ENCODE peak calls at places on chromosomes 4 and X, in eight cellular contexts. Y, Q, I, V, H, U, W and A are unnamed samples.

GRCh38 chr4:16764622-16765021 is 133.8 kb downstream of the LDB2 start:
- DNase-seq in Y (no peak), Q (peak), I (no peak), V (peak), H (no peak), U (no peak), W (no peak), A (no peak)

GRCh38 chrX:122238801-122239200 is 945.3 kb upstream of the GRIA3 start:
- DNase-seq in Y (no peak), Q (no peak), I (no peak), V (no peak), H (no peak), U (no peak), W (peak), A (no peak)

GRCh38 chrX:138917781-138918180 is 206.3 kb upstream of the FGF13 start:
- DNase-seq in Y (no peak), Q (peak), I (no peak), V (no peak), H (no peak), U (no peak), W (no peak), A (no peak)

GRCh38 chr4:156751486-156751885 is 220.1 kb downstream of the PDGFC start:
- DNase-seq in Y (no peak), Q (peak), I (no peak), V (no peak), H (no peak), U (no peak), W (no peak), A (no peak)

GRCh38 chrX:53196678-53197077 is 28.3 kb downstream of the KDM5C start:
- DNase-seq in Y (no peak), Q (no peak), I (no peak), V (no peak), H (no peak), U (no peak), W (no peak), A (no peak)

GRCh38 chr4:154231796-154232478 is 259.7 kb downstream of the DCHS2 start:
- DNase-seq in Y (no peak), Q (no peak), I (no peak), V (no peak), H (no peak), U (no peak), W (no peak), A (no peak)

GRCh38 chr4:139833131-139833930 is 167.7 kb downstream of the MGST2 start:
- DNase-seq in Y (no peak), Q (no peak), I (no peak), V (no peak), H (no peak), U (no peak), W (no peak), A (no peak)

GRCh38 chrX:1946974-1947373 is 332.1 kb downstream of the ASMT start:
- DNase-seq in Y (no peak), Q (no peak), I (no peak), V (no peak), H (no peak), U (no peak), W (peak), A (no peak)

GRCh38 chrX:6052111-6052745 is 176.4 kb downstream of the NLGN4X start:
- DNase-seq in Y (no peak), Q (no peak), I (no peak), V (no peak), H (no peak), U (no peak), W (no peak), A (no peak)

GRCh38 chr4:86302242-86302641 is 57.6 kb downstream of the MAPK10 start:
- DNase-seq in Y (no peak), Q (peak), I (no peak), V (no peak), H (peak), U (no peak), W (peak), A (no peak)

GRCh38 chr4:86362510-86362909 is 2.7 kb upstream of the MAPK10 start:
- DNase-seq in Y (no peak), Q (no peak), I (no peak), V (no peak), H (no peak), U (no peak), W (no peak), A (no peak)

GRCh38 chrX:26845051-26845450 is 618.1 kb downstream of the PPP4R3C start:
- DNase-seq in Y (no peak), Q (no peak), I (no peak), V (no peak), H (no peak), U (no peak), W (no peak), A (no peak)

GRCh38 chr4:5112333-5112732 is 61.1 kb downstream of the STK32B start:
- DNase-seq in Y (no peak), Q (no peak), I (no peak), V (no peak), H (no peak), U (no peak), W (no peak), A (no peak)

GRCh38 chr4:63090641-63091040 is 1318.6 kb downstream of the TECRL start:
- DNase-seq in Y (no peak), Q (no peak), I (no peak), V (no peak), H (no peak), U (no peak), W (no peak), A (no peak)

GRCh38 chrX:71365876-71366673 is at the start of gene TAF1:
- DNase-seq in Y (peak), Q (peak), I (peak), V (peak), H (peak), U (peak), W (peak), A (peak)
- TF ChIP-seq POLR2A in Y (peak), Q (peak), I (peak), V (peak), H (peak), U (no peak), W (peak), A (peak)

GRCh38 chr4:99321241-99322191 is at the start of gene ADH1B:
- DNase-seq in Y (peak), Q (no peak), I (no peak), V (no peak), H (no peak), U (no peak), W (no peak), A (no peak)
- TF ChIP-seq POLR2A in Y (peak), Q (no peak), I (no peak), V (no peak), H (peak), U (no peak), W (no peak), A (no peak)

GRCh38 chrX:47233333-47234113 is 714 bp downstream of the USP11 start:
- DNase-seq in Y (peak), Q (peak), I (peak), V (peak), H (peak), U (peak), W (peak), A (peak)
- TF ChIP-seq POLR2A in Y (peak), Q (peak), I (peak), V (no peak), H (peak), U (no peak), W (peak), A (no peak)

GRCh38 chr4:66554844-66555243 is 884.6 kb upstream of the EPHA5 start:
- DNase-seq in Y (no peak), Q (no peak), I (no peak), V (no peak), H (no peak), U (no peak), W (no peak), A (no peak)
- TF ChIP-seq POLR2A in Y (no peak), Q (no peak), I (no peak), V (no peak), H (no peak), U (no peak), W (no peak), A (no peak)

GRCh38 chr4:142463195-142463594 is 382.9 kb downstream of the INPP4B start:
- DNase-seq in Y (no peak), Q (no peak), I (no peak), V (no peak), H (no peak), U (no peak), W (no peak), A (no peak)

DNA sequence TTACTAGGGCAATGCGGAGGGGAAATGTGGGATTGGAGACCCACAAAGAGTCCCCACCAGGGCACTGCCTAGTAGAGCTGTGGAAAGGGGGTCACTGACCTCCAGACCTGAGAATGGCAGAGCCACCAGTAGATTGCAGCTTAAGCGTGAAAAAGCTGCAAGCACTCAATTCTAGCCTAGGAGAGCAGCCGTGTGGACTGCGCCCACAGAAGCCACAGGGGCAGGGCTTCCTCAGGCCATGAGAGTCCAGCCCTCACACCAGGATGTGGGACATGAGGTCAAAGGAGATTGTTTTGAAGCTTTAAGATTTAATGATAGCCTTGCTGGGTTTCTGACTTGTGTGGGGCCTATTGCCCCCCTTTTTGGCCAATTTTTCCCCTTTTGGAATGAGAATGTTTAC is 379.0 kb downstream of the INPP4B start:
- DNase-seq in Y (no peak), Q (no peak), I (no peak), V (no peak), H (no peak), U (no peak), W (no peak), A (no peak)
- TF ChIP-seq POLR2A in Y (no peak), Q (no peak), I (no peak), V (no peak), H (no peak), U (no peak), W (no peak), A (no peak)

GRCh38 chrX:47560831-47561652 is at the start of gene ARAF:
- DNase-seq in Y (peak), Q (peak), I (peak), V (peak), H (peak), U (peak), W (peak), A (peak)
- TF ChIP-seq POLR2A in Y (peak), Q (peak), I (peak), V (peak), H (peak), U (peak), W (peak), A (peak)

DNA sequence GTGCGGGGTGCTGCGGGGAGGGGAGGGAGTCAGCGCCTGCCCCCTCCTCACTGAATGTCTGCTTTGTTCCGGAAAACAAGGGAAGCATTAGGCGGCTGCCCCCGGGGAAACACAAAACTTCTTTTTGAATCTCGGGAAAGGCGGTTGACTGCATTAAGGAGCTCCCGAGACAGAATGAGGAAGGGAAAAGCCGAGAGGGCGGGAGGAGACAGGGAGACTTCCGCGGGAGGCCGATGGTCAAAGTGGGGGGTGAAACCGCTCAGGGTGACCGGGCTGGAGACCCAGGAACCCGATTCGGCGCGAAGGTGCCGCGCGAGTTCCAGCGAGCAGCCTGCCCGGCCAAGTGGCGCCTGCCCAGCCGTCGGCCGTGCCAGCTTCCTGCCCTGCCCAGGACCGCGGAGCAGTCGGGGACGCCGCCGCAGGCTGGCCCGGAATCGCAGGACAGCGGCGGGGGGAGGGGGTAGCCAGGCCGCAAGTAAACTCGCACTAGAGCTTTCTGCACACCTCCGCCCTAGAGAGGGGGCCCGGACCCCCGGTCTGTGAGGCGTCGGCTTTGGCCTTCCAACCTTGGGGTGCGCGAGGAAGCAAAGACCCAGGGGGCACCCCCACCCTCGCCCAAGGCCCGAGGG is 55.1 kb upstream of the BCOR start:
- DNase-seq in Y (peak), Q (no peak), I (peak), V (peak), H (peak), U (no peak), W (peak), A (no peak)
- TF ChIP-seq POLR2A in Y (no peak), Q (no peak), I (peak), V (no peak), H (peak), U (no peak), W (no peak), A (no peak)

DNA sequence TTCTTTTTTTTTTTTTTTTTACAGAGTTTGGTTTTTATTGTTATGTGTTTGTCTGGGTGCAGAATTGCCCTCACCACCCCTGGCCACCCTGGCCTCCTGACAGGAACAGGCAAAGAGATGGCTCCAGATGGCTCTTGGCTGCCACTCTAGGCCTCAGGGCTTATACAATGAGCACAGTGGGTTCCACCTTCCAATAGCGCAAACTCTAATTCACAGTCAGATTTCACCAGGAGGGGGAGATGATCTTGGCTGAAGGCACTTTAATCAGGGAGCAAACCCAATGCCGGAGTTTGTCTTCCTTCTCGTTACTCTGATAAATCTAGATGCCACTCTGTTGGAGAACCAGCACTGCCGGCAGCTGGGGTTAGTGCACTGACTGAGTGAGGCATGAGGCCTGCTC is 24.9 kb downstream of the CPE start:
- DNase-seq in Y (no peak), Q (no peak), I (no peak), V (no peak), H (no peak), U (no peak), W (peak), A (no peak)
- TF ChIP-seq POLR2A in Y (no peak), Q (no peak), I (no peak), V (no peak), H (no peak), U (no peak), W (no peak), A (no peak)

GRCh38 chrX:155027509-155028066 is 944 bp downstream of the FUNDC2 start:
- DNase-seq in Y (no peak), Q (peak), I (no peak), V (peak), H (peak), U (peak), W (peak), A (no peak)
- TF ChIP-seq POLR2A in Y (peak), Q (peak), I (no peak), V (no peak), H (peak), U (no peak), W (peak), A (no peak)